ENCODE peak calls at places on chromosomes 1 and 21, in eight cellular contexts. M is CD4-positive, alpha-beta T cell; F is retinal pigment epithelial cell; Q is WTC11; V is GM10248; H is foreskin fibroblast; B is Panc1; E is ovary. K is an unnamed sample.

GRCh38 chr1:101463195-101463594 is 226.4 kb downstream of the S1PR1 start:
- DNase-seq in B (no peak), E (no peak), Q (no peak), F (no peak), V (no peak), H (peak; percentile 1), M (no peak), K (no peak)

GRCh38 chr1:53278294-53278693 is 40.0 kb upstream of the MAGOH start:
- DNase-seq in V (peak; percentile 83), M (peak; percentile 60), B (peak; percentile 13), E (peak; percentile 38), Q (peak; percentile 76), H (peak; percentile 70), F (no peak), K (peak; percentile 79)

GRCh38 chr1:225767591-225768540 is 9.8 kb upstream of the SRP9 start:
- DNase-seq in M (no peak), E (peak; percentile 98), Q (peak; percentile 30), B (no peak), V (no peak), F (no peak), H (peak; percentile 72), K (no peak)

GRCh38 chr1:94738371-94738770 is 81.8 kb upstream of the SLC44A3 start:
- DNase-seq in E (no peak), B (no peak), H (no peak), V (no peak), M (no peak), Q (no peak), F (no peak), K (no peak)

GRCh38 chr1:247494746-247495145 is 36.8 kb upstream of the OR2B11 start:
- DNase-seq in Q (no peak), H (peak; percentile 2), M (no peak), B (no peak), F (no peak), V (no peak), E (no peak), K (no peak)

GRCh38 chr1:27427329-27427728 is 34.9 kb downstream of the GPR3 start:
- DNase-seq in V (no peak), H (no peak), Q (no peak), B (no peak), E (no peak), M (no peak), F (no peak), K (no peak)

GRCh38 chr21:31403596-31404333 is 59.7 kb upstream of the TIAM1 start:
- DNase-seq in M (no peak), E (no peak), F (no peak), Q (no peak), H (no peak), V (no peak), B (no peak), K (no peak)

GRCh38 chr1:226974544-226975258 is 34.6 kb downstream of the COQ8A start:
- DNase-seq in H (no peak), M (no peak), Q (no peak), V (no peak), B (no peak), F (no peak), E (peak; percentile 60), K (peak; percentile 14)

GRCh38 chr1:14653461-14653960 is 55.0 kb downstream of the KAZN start:
- DNase-seq in E (no peak), F (no peak), B (no peak), M (no peak), H (peak; percentile 49), Q (no peak), V (no peak), K (no peak)

GRCh38 chr1:210980082-210980481 is 153.9 kb downstream of the KCNH1 start:
- DNase-seq in H (no peak), B (no peak), V (no peak), F (no peak), E (no peak), Q (no peak), M (no peak), K (no peak)

GRCh38 chr1:2480986-2481364 is 4.9 kb downstream of the PLCH2 start:
- DNase-seq in M (no peak), V (no peak), E (no peak), B (no peak), H (no peak), F (no peak), Q (no peak), K (no peak)

GRCh38 chr1:5402618-5403017 is 589.6 kb downstream of the NPHP4 start:
- DNase-seq in M (no peak), Q (no peak), E (no peak), H (no peak), B (no peak), V (no peak), F (no peak), K (no peak)

GRCh38 chr1:91529856-91530255 is 29.2 kb downstream of the CDC7 start:
- DNase-seq in F (no peak), E (no peak), V (no peak), B (peak; percentile 8), Q (no peak), M (no peak), H (peak; percentile 69), K (no peak)

GRCh38 chr1:244049142-244049968 is 1.7 kb upstream of the ZBTB18 start:
- DNase-seq in V (peak; percentile 48), M (peak; percentile 40), H (peak; percentile 37), E (peak; percentile 33), Q (peak; percentile 55), F (no peak), B (no peak), K (no peak)

GRCh38 chr1:219374167-219374566 is 200.5 kb downstream of the LYPLAL1 start:
- DNase-seq in M (no peak), H (peak; percentile 27), F (no peak), Q (no peak), E (no peak), V (no peak), B (no peak), K (no peak)

GRCh38 chr21:39633770-39634181 is 21.0 kb downstream of the B3GALT5 start:
- DNase-seq in B (no peak), Q (no peak), F (peak; percentile 99), E (no peak), H (peak; percentile 96), M (no peak), V (no peak), K (no peak)

GRCh38 chr1:55716151-55716550 is 501.0 kb upstream of the USP24 start:
- DNase-seq in M (no peak), V (no peak), H (no peak), B (no peak), F (no peak), Q (no peak), E (no peak), K (no peak)

GRCh38 chr1:155940993-155941844 is at the start of gene RXFP4:
- DNase-seq in Q (no peak), V (peak; percentile 37), B (peak; percentile 65), F (no peak), H (peak; percentile 35), M (no peak), E (no peak), K (no peak)

GRCh38 chr1:203135636-203136305 is 8.2 kb downstream of the ADORA1 start:
- DNase-seq in M (no peak), Q (no peak), F (no peak), H (no peak), E (no peak), V (no peak), B (no peak), K (no peak)

GRCh38 chr1:221637641-221638041 is 104.2 kb downstream of the DUSP10 start:
- DNase-seq in B (no peak), H (peak; percentile 52), V (no peak), Q (no peak), F (peak; percentile 87), M (no peak), E (no peak), K (no peak)
- TF ChIP-seq CTCF in B (no peak), H (no peak), V (no peak), Q (no peak), F (peak; percentile 17), M (no peak), E (no peak), K (no peak)

DNA sequence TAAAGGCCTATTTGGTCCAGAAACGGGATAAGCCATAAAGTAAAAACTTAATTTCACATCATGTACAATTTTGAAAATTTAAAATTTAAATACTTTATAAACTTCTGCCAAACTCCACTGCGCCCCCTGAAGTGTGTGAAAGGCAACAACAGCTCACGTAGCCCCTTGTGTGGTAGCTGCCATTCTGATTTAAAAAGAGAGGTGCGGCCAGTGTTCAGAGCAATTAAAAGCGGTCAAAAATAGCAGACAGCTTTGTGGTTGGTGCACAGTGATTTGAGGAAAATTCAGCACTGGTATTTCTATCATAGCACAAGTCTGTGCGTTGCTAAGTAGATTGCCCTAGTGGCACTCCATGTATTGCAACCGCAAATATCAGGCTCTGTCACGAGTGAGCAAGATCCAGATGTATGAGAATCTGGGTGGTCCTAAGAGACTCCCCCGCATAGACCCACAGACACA is 122.5 kb downstream of the ATG4C start:
- DNase-seq in B (no peak), V (no peak), E (no peak), Q (peak; percentile 29), M (no peak), H (peak; percentile 23), F (peak; percentile 9), K (no peak)
- TF ChIP-seq CTCF in B (peak; percentile 71), V (peak; percentile 18), E (no peak), Q (peak; percentile 51), M (no peak), H (peak; percentile 49), F (peak; percentile 69), K (no peak)

DNA sequence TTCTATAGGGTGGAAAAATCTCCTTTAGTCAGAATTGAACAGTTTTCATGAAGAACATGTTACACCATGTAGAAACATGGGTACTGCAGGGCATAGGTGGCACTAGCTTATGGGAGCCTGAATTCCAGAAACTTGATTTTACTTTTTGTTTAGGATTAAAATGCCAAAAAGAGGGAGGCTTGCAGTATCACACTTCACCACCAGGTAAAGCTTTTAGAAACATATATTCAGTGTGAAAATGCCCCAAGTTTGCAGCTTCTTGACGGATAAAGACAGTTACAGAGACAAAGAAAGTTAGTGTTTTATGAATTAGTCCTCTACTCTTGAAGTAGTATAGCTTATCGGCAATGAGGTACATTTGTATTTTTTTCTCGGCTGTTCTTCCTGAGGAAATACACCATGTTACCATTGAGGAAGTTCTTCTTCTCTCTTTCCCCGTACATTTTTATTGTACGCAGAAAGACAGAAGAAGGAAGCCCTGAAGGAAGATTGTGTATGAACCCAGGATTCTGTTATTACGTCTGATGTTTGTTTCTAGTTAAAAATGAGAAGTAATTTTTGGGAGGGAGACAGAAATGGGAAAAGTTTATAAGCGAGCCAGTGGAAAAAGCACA is 66.1 kb downstream of the PBX1 start:
- DNase-seq in F (no peak), V (no peak), E (no peak), Q (no peak), H (peak; percentile 55), B (no peak), M (no peak), K (no peak)
- TF ChIP-seq CTCF in F (peak; percentile 57), V (no peak), E (peak; percentile 20), Q (no peak), H (peak; percentile 28), B (peak; percentile 11), M (no peak), K (no peak)

DNA sequence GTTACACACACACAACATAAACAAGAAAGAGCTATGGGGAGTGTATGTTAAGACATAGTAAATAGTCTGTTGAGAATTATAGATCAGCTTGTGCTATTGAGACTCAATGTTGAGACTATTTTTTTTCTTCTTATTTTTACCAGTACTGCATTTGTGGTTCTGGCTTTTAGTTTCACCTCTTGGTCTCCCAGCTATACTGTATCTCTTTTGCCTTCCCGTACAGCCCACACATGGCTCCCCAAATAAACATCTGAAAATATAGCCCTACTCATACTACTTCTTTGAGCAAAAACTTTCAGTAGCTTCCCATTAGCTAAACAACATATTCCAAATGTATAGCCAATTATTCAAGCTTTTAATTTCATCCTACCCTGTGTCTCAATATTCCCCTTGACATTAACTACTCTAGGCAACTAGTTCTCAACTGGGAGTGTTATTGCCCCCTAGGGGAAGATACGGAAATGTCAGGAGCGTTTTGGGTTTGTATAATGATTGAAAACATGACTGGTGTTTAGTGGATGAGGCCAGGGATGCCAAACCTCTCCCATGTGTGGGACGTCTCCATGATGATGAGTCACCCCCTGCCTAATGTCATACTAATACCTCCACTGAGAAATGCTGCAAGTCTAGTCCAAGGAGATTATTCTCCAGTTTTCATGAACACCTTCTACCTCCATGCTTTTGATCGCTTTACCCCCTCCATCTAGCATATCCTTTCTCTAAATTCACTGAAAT is 6.8 kb downstream of the RPE65 start:
- DNase-seq in E (no peak), Q (peak; percentile 48), V (peak; percentile 34), M (no peak), B (peak; percentile 48), H (peak; percentile 84), F (no peak), K (peak; percentile 22)
- TF ChIP-seq CTCF in E (no peak), Q (peak; percentile 50), V (peak; percentile 60), M (no peak), B (peak; percentile 79), H (peak; percentile 58), F (peak; percentile 77), K (no peak)

K was measured in omental fat pad.